ENCODE peak calls at places on chromosome 16, in five cellular contexts. A is K562, W is SK-N-SH, J is HepG2, X is GM12878. T is an unnamed sample.

GRCh38 chr16:86383488-86384262 is 126.7 kb upstream of the FOXF1 start:
- DNase-seq in J (no peak), X (no peak), W (no peak), A (peak; percentile 35), T (no peak)

GRCh38 chr16:1098266-1098991 is 2.4 kb upstream of the C1QTNF8 start:
- DNase-seq in X (no peak), J (no peak), W (no peak), A (no peak), T (no peak)

GRCh38 chr16:48076455-48077012 is 79.3 kb downstream of the ABCC12 start:
- DNase-seq in X (no peak), J (peak; percentile 93), W (no peak), A (no peak), T (no peak)

GRCh38 chr16:48062681-48063080 is 93.1 kb downstream of the ABCC12 start:
- DNase-seq in X (no peak), J (no peak), W (peak; percentile 70), A (no peak), T (no peak)

GRCh38 chr16:85238233-85238647 is 126.0 kb upstream of the CIBAR2 start:
- DNase-seq in J (no peak), W (peak; percentile 72), X (no peak), A (no peak), T (no peak)

GRCh38 chr16:19307587-19308241 is 22.2 kb downstream of the CLEC19A start:
- DNase-seq in W (no peak), A (peak; percentile 46), J (peak; percentile 33), X (no peak), T (no peak)

GRCh38 chr16:87002717-87003413 is 314.3 kb downstream of the C16orf95 start:
- DNase-seq in X (no peak), W (no peak), J (no peak), A (no peak), T (no peak)

GRCh38 chr16:60214321-60214720 is 1480.2 kb upstream of the GOT2 start:
- DNase-seq in W (no peak), X (no peak), J (no peak), A (no peak), T (no peak)

GRCh38 chr16:57513371-57514102 is 22.8 kb downstream of the CCDC102A start:
- DNase-seq in X (no peak), A (no peak), W (peak; percentile 19), J (no peak), T (no peak)

GRCh38 chr16:70432304-70432799 is 6.5 kb downstream of the ST3GAL2 start:
- DNase-seq in J (no peak), X (no peak), A (no peak), W (no peak), T (peak; percentile 49)

GRCh38 chr16:16112450-16113053 is 110.7 kb downstream of the ABCC6 start:
- DNase-seq in J (no peak), A (no peak), W (no peak), X (no peak), T (no peak)

GRCh38 chr16:79561729-79562128 is 38.8 kb downstream of the MAF start:
- DNase-seq in A (no peak), W (no peak), X (no peak), J (no peak), T (no peak)

GRCh38 chr16:14371778-14372431 is 258.2 kb downstream of the PARN start:
- DNase-seq in A (peak; percentile 54), W (no peak), J (no peak), X (no peak), T (no peak)

GRCh38 chr16:14462811-14463210 is 167.2 kb downstream of the PARN start:
- DNase-seq in X (no peak), J (no peak), W (no peak), A (no peak), T (no peak)

GRCh38 chr16:11977206-11978041 is 890 bp downstream of the SNX29 start:
- DNase-seq in A (peak; percentile 41), X (no peak), J (no peak), W (peak; percentile 52), T (no peak)

GRCh38 chr16:19858006-19858653 is 26.5 kb downstream of the GPRC5B start:
- DNase-seq in A (no peak), X (no peak), J (no peak), W (no peak), T (no peak)

GRCh38 chr16:19967561-19967960 is 82.9 kb upstream of the GPRC5B start:
- DNase-seq in A (no peak), X (no peak), W (no peak), J (no peak), T (peak; percentile 20)

GRCh38 chr16:1048442-1049112 is 24.0 kb upstream of the SSTR5 start:
- DNase-seq in J (peak; percentile 14), W (peak; percentile 69), X (no peak), A (peak; percentile 89), T (no peak)

GRCh38 chr16:54526916-54527315 is 240.3 kb upstream of the IRX3 start:
- DNase-seq in A (no peak), X (no peak), W (no peak), J (no peak), T (no peak)

GRCh38 chr16:79525132-79525531 is 75.4 kb downstream of the MAF start:
- DNase-seq in A (no peak), X (no peak), W (no peak), J (no peak), T (no peak)

GRCh38 chr16:89589241-89589926 is 13.8 kb downstream of the CPNE7 start:
- DNase-seq in A (no peak), J (no peak), X (no peak), W (no peak), T (no peak)

GRCh38 chr16:86286991-86287640 is 223.2 kb upstream of the FOXF1 start:
- DNase-seq in J (no peak), W (no peak), A (no peak), X (no peak), T (no peak)

GRCh38 chr16:84795338-84796053 is 24.3 kb upstream of the CRISPLD2 start:
- DNase-seq in A (no peak), X (no peak), W (no peak), J (no peak), T (no peak)

GRCh38 chr16:80526418-80527061 is 14.3 kb upstream of the DYNLRB2 start:
- DNase-seq in X (no peak), A (peak; percentile 70), W (peak; percentile 49), J (peak; percentile 60), T (peak; percentile 30)

GRCh38 chr16:12708266-12708665 is 95.4 kb downstream of the CPPED1 start:
- DNase-seq in A (no peak), W (no peak), J (no peak), X (no peak), T (no peak)

GRCh38 chr16:48596326-48596725 is 13.7 kb downstream of the N4BP1 start:
- DNase-seq in A (no peak), X (no peak), J (no peak), W (no peak), T (no peak)

GRCh38 chr16:15854061-15854460 is 2.8 kb downstream of the MYH11 start:
- DNase-seq in X (no peak), J (no peak), W (no peak), A (no peak), T (no peak)

GRCh38 chr16:20740901-20741491 is 622 bp downstream of the THUMPD1 start:
- DNase-seq in A (peak; percentile 94), J (peak; percentile 80), W (peak; percentile 91), X (peak; percentile 53), T (peak; percentile 67)

GRCh38 chr16:84700518-84701277 is 898 bp downstream of the USP10 start:
- DNase-seq in X (no peak), J (no peak), A (no peak), W (peak; percentile 37), T (no peak)

GRCh38 chr16:46709464-46709863 is 20.0 kb downstream of the ORC6 start:
- DNase-seq in A (no peak), X (no peak), W (no peak), J (no peak), T (no peak)

GRCh38 chr16:58020628-58021521 is 4.7 kb upstream of the MMP15 start:
- DNase-seq in W (peak; percentile 70), J (peak; percentile 50), A (peak; percentile 49), X (no peak), T (peak; percentile 53)

DNA sequence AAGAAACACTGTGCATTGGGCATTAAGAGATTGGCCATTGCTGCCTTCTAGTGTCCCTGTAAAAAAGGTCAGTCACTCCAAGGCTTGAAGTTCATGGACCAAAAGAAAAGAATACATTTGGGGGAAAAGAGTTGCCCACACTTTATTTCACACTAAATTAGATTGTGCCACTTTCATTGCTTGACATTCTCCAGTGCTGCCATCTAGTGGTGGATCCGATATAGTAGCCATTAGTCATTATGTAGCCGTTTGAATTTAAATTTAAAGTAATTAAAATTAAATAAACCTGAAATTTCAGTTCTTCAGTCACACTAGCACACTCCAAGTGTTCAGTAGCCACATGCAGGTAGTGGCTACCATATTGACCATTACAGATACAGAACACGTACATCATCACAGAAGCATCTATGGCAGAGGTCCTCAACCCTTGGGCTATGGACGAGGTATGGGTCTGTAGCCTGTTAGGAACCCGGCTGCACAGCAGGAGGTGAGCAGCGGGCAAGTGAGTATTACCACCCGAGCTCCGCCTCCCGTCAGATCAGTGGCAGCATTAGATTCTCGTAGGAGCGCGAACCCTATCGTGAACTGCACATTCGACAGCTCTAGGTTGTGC is 21.9 kb upstream of the CDH5 start:
- DNase-seq in X (no peak), J (peak; percentile 29), W (no peak), A (peak; percentile 30), T (peak; percentile 9)
- TF ChIP-seq GABPA in X (no peak), J (no peak), W (no peak), A (no peak), T (no peak)

DNA sequence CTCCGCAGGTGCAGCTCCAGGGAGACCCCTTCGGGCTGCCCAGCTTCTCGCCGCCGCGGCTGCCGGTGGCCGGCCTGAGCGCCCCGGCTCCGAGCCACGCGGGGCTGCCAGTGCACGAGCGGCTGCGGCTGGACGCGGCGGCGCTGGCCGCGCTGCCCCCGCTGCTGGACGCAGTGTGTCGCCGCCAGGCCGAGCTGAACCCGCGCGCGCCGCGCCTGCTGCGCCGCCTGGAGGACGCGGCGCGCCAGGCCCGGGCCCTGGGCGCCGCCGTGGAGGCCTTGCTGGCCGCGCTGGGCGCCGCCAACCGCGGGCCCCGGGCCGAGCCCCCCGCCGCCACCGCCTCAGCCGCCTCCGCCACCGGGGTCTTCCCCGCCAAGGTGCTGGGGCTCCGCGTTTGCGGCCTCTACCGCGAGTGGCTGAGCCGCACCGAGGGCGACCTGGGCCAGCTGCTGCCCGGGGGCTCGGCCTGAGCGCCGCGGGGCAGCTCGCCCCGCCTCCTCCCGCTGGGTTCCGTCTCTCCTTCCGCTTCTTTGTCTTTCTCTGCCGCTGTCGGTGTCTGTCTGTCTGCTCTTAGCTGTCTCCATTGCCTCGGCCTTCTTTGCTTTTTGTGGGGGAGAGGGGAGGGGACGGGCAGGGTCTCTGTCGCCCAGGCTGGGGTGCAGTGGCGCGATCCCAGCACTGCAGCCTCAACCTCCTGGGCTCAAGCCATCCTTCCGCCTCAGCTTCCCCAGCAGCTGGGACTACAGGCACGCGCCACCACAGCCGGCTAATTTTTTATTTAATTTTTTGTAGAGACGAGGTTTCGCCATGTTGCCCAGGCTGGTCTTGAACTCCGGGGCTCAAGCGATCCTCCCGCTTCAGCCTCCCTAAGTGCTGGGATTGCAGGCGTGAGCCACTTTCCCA is 5.9 kb downstream of the CTF1 start:
- DNase-seq in A (peak; percentile 86), J (peak; percentile 33), W (peak; percentile 94), X (no peak), T (peak; percentile 77)
- TF ChIP-seq GABPA in A (peak; percentile 41), J (peak; percentile 21), W (no peak), X (no peak), T (no peak)

GRCh38 chr16:27721548-27722265 is 171.8 kb downstream of the KATNIP start:
- DNase-seq in W (peak; percentile 63), X (no peak), A (no peak), J (peak; percentile 33), T (no peak)
- TF ChIP-seq GABPA in W (no peak), X (no peak), A (no peak), J (no peak), T (no peak)

GRCh38 chr16:35391328-35391727 is 1931.9 kb downstream of the TP53TG3F start:
- DNase-seq in J (peak; percentile 43), X (no peak), A (peak; percentile 19), W (peak; percentile 33), T (peak; percentile 42)
- TF ChIP-seq GABPA in J (no peak), X (no peak), A (no peak), W (no peak), T (no peak)